ENCODE peak calls at places on chromosomes 16 and 17, in ten cellular contexts. X, D, N, R, J, I, M, E, Q and T are unnamed samples.

GRCh38 chr17:77254961-77255741 is 114.4 kb downstream of the SEC14L1 start:
- DNase-seq in J (no peak), I (peak; percentile 99), E (peak; percentile 86), R (no peak), N (no peak), X (no peak), D (no peak), M (no peak), Q (peak; percentile 29), T (no peak)

GRCh38 chr17:4304417-4305027 is 40.7 kb upstream of the ANKFY1 start:
- DNase-seq in R (peak; percentile 73), X (peak; percentile 65), D (peak; percentile 21), N (peak; percentile 39), E (no peak), I (peak; percentile 14), J (peak; percentile 52), Q (peak; percentile 60), M (peak; percentile 80), T (peak; percentile 16)

GRCh38 chr17:55690105-55690508 is 32.6 kb downstream of the TMEM100 start:
- DNase-seq in N (no peak), E (no peak), R (peak; percentile 41), Q (no peak), J (no peak), X (no peak), D (no peak), I (no peak), M (no peak), T (no peak)

GRCh38 chr16:67451704-67452435 is 20.9 kb downstream of the HSD11B2 start:
- DNase-seq in N (no peak), Q (no peak), E (no peak), I (no peak), X (peak; percentile 25), M (no peak), D (no peak), R (no peak), J (no peak), T (no peak)

GRCh38 chr16:48165961-48166578 is 10.3 kb upstream of the ABCC12 start:
- DNase-seq in D (no peak), R (no peak), X (no peak), Q (no peak), I (no peak), N (no peak), J (no peak), M (peak; percentile 25), E (no peak), T (no peak)

GRCh38 chr17:951388-952132 is 28.0 kb downstream of the NXN start:
- DNase-seq in R (no peak), E (peak; percentile 81), M (no peak), D (no peak), N (no peak), X (no peak), J (peak; percentile 42), Q (peak; percentile 32), I (peak; percentile 97), T (no peak)

GRCh38 chr17:68428498-68429172 is 28.7 kb downstream of the WIPI1 start:
- DNase-seq in D (no peak), X (no peak), J (no peak), N (no peak), R (no peak), Q (no peak), I (no peak), M (no peak), E (no peak), T (no peak)

GRCh38 chr17:65198653-65199382 is 61.6 kb downstream of the RGS9 start:
- DNase-seq in R (peak; percentile 79), M (no peak), E (no peak), N (peak; percentile 58), I (peak; percentile 57), X (no peak), Q (peak; percentile 83), J (peak; percentile 20), D (no peak), T (no peak)

GRCh38 chr17:50583636-50584035 is 23.1 kb downstream of the CACNA1G start:
- DNase-seq in X (no peak), E (no peak), N (no peak), J (no peak), M (no peak), D (no peak), R (no peak), I (no peak), Q (no peak), T (no peak)